ENCODE peak calls at places on chromosomes 3 and 15, in seven cellular contexts. One of them, this sample, is unnamed.
A peak's percentile ranks its signal among the peaks of the same experiment; 100 is the strongest.

GRCh38 chr3:177443469-177443868 is 246.2 kb upstream of the TBL1XR1 start:
- DNase-seq in epithelial cell of esophagus: peak; percentile 87
- DNase-seq in A673: peak; percentile 63
- DNase-seq in heart right ventricle: no peak
- DNase-seq in dorsolateral prefrontal cortex: no peak
- DNase-seq in AG10803: peak; percentile 50
- DNase-seq in AG04450: no peak
- DNase-seq in this sample: peak; percentile 66

GRCh38 chr3:97972976-97973375 is 745 bp upstream of the RIOX2 start:
- DNase-seq in epithelial cell of esophagus: no peak
- DNase-seq in A673: no peak
- DNase-seq in heart right ventricle: no peak
- DNase-seq in dorsolateral prefrontal cortex: no peak
- DNase-seq in AG10803: no peak
- DNase-seq in AG04450: no peak
- DNase-seq in this sample: no peak

GRCh38 chr3:9012521-9012920 is 49.2 kb upstream of the RAD18 start:
- DNase-seq in epithelial cell of esophagus: peak; percentile 36
- DNase-seq in A673: no peak
- DNase-seq in heart right ventricle: no peak
- DNase-seq in dorsolateral prefrontal cortex: no peak
- DNase-seq in AG10803: no peak
- DNase-seq in AG04450: no peak
- DNase-seq in this sample: no peak

GRCh38 chr15:83784975-83785374 is 131.1 kb downstream of the ADAMTSL3 start:
- DNase-seq in epithelial cell of esophagus: peak; percentile 74
- DNase-seq in A673: no peak
- DNase-seq in heart right ventricle: no peak
- DNase-seq in dorsolateral prefrontal cortex: no peak
- DNase-seq in AG10803: no peak
- DNase-seq in AG04450: no peak
- DNase-seq in this sample: peak; percentile 63

GRCh38 chr3:179100652-179101051 is 29.0 kb upstream of the ZMAT3 start:
- DNase-seq in epithelial cell of esophagus: peak; percentile 60
- DNase-seq in A673: no peak
- DNase-seq in heart right ventricle: no peak
- DNase-seq in dorsolateral prefrontal cortex: no peak
- DNase-seq in AG10803: peak; percentile 19
- DNase-seq in AG04450: no peak
- DNase-seq in this sample: peak; percentile 65

GRCh38 chr15:49229922-49230321 is 59.9 kb downstream of the GALK2 start:
- DNase-seq in epithelial cell of esophagus: no peak
- DNase-seq in A673: peak; percentile 79
- DNase-seq in heart right ventricle: no peak
- DNase-seq in dorsolateral prefrontal cortex: no peak
- DNase-seq in AG10803: no peak
- DNase-seq in AG04450: no peak
- DNase-seq in this sample: no peak

GRCh38 chr3:56919137-56919796 is 117.5 kb upstream of the ARHGEF3 start:
- DNase-seq in epithelial cell of esophagus: no peak
- DNase-seq in A673: no peak
- DNase-seq in heart right ventricle: no peak
- DNase-seq in dorsolateral prefrontal cortex: no peak
- DNase-seq in AG10803: no peak
- DNase-seq in AG04450: no peak
- DNase-seq in this sample: no peak

GRCh38 chr3:168117853-168118313 is 22.2 kb upstream of the GOLIM4 start:
- DNase-seq in epithelial cell of esophagus: peak; percentile 89
- DNase-seq in A673: peak; percentile 16
- DNase-seq in heart right ventricle: no peak
- DNase-seq in dorsolateral prefrontal cortex: no peak
- DNase-seq in AG10803: peak; percentile 45
- DNase-seq in AG04450: no peak
- DNase-seq in this sample: peak; percentile 80

GRCh38 chr3:98893740-98894139 is 7.8 kb downstream of the DCBLD2 start:
- DNase-seq in epithelial cell of esophagus: no peak
- DNase-seq in A673: peak; percentile 63
- DNase-seq in heart right ventricle: no peak
- DNase-seq in dorsolateral prefrontal cortex: no peak
- DNase-seq in AG10803: no peak
- DNase-seq in AG04450: no peak
- DNase-seq in this sample: no peak

GRCh38 chr15:34650177-34650576 is 66.7 kb upstream of the GOLGA8B start:
- DNase-seq in epithelial cell of esophagus: peak; percentile 16
- DNase-seq in A673: no peak
- DNase-seq in heart right ventricle: no peak
- DNase-seq in dorsolateral prefrontal cortex: no peak
- DNase-seq in AG10803: peak; percentile 53
- DNase-seq in AG04450: peak; percentile 21
- DNase-seq in this sample: no peak

GRCh38 chr3:116517308-116517707 is 72.0 kb upstream of the LSAMP start:
- DNase-seq in epithelial cell of esophagus: peak; percentile 6
- DNase-seq in A673: peak; percentile 56
- DNase-seq in heart right ventricle: no peak
- DNase-seq in dorsolateral prefrontal cortex: no peak
- DNase-seq in AG10803: peak; percentile 1
- DNase-seq in AG04450: no peak
- DNase-seq in this sample: no peak

GRCh38 chr3:177676947-177677587 is 479.8 kb upstream of the TBL1XR1 start:
- DNase-seq in epithelial cell of esophagus: no peak
- DNase-seq in A673: no peak
- DNase-seq in heart right ventricle: no peak
- DNase-seq in dorsolateral prefrontal cortex: no peak
- DNase-seq in AG10803: no peak
- DNase-seq in AG04450: no peak
- DNase-seq in this sample: no peak

GRCh38 chr3:187197255-187197654 is at the start of gene RTP1:
- DNase-seq in epithelial cell of esophagus: no peak
- DNase-seq in A673: no peak
- DNase-seq in heart right ventricle: no peak
- DNase-seq in dorsolateral prefrontal cortex: no peak
- DNase-seq in AG10803: no peak
- DNase-seq in AG04450: no peak
- DNase-seq in this sample: no peak

GRCh38 chr15:58081891-58082290 is 16.4 kb upstream of the ALDH1A2 start:
- DNase-seq in epithelial cell of esophagus: no peak
- DNase-seq in A673: no peak
- DNase-seq in heart right ventricle: no peak
- DNase-seq in dorsolateral prefrontal cortex: no peak
- DNase-seq in AG10803: no peak
- DNase-seq in AG04450: no peak
- DNase-seq in this sample: no peak

GRCh38 chr15:58077427-58077826 is 11.9 kb upstream of the ALDH1A2 start:
- DNase-seq in epithelial cell of esophagus: peak; percentile 59
- DNase-seq in A673: no peak
- DNase-seq in heart right ventricle: no peak
- DNase-seq in dorsolateral prefrontal cortex: no peak
- DNase-seq in AG10803: no peak
- DNase-seq in AG04450: no peak
- DNase-seq in this sample: peak; percentile 35

GRCh38 chr15:58080398-58080797 is 14.9 kb upstream of the ALDH1A2 start:
- DNase-seq in epithelial cell of esophagus: no peak
- DNase-seq in A673: no peak
- DNase-seq in heart right ventricle: no peak
- DNase-seq in dorsolateral prefrontal cortex: no peak
- DNase-seq in AG10803: no peak
- DNase-seq in AG04450: no peak
- DNase-seq in this sample: no peak

GRCh38 chr15:58081446-58081845 is 15.9 kb upstream of the ALDH1A2 start:
- DNase-seq in epithelial cell of esophagus: peak; percentile 31
- DNase-seq in A673: no peak
- DNase-seq in heart right ventricle: no peak
- DNase-seq in dorsolateral prefrontal cortex: no peak
- DNase-seq in AG10803: peak; percentile 23
- DNase-seq in AG04450: no peak
- DNase-seq in this sample: peak; percentile 51

GRCh38 chr15:58078591-58078990 is 13.1 kb upstream of the ALDH1A2 start:
- DNase-seq in epithelial cell of esophagus: no peak
- DNase-seq in A673: no peak
- DNase-seq in heart right ventricle: no peak
- DNase-seq in dorsolateral prefrontal cortex: no peak
- DNase-seq in AG10803: no peak
- DNase-seq in AG04450: no peak
- DNase-seq in this sample: no peak
- H3K4me3 ChIP-seq in epithelial cell of esophagus: no peak overlapping the region
- H3K4me3 ChIP-seq in A673: no peak overlapping the region
- H3K4me3 ChIP-seq in heart right ventricle: no peak overlapping the region
- H3K4me3 ChIP-seq in dorsolateral prefrontal cortex: no peak overlapping the region
- H3K4me3 ChIP-seq in AG10803: no peak overlapping the region
- H3K4me3 ChIP-seq in AG04450: no peak overlapping the region
- H3K4me3 ChIP-seq in this sample: no peak overlapping the region

DNA sequence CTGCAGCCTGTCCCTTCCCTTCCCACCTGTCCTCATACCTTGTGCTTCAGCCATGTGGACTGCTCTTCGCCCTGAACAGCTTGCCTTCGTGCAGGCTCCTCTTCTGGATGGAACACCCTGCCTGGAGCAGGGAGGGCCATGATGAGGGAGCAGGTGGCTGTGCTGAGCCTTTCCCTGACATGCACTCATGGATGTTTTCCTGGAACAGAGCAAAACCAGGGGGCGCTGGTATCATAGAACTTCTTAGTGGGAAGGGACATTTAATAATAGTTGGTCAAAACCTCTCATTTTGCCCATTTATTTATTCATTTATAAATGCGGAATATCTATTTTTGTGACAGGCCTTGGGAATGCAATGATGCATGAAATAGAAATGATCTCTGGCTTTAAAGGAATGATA is 149.3 kb downstream of the CACNA1D start:
- DNase-seq in epithelial cell of esophagus: no peak
- DNase-seq in A673: no peak
- DNase-seq in heart right ventricle: no peak
- DNase-seq in dorsolateral prefrontal cortex: no peak
- DNase-seq in AG10803: no peak
- DNase-seq in AG04450: no peak
- DNase-seq in this sample: no peak
- TF ChIP-seq CTCF in epithelial cell of esophagus: no peak
- TF ChIP-seq CTCF in A673: no peak
- TF ChIP-seq CTCF in heart right ventricle: no peak
- TF ChIP-seq CTCF in dorsolateral prefrontal cortex: no peak
- TF ChIP-seq CTCF in AG10803: no peak
- TF ChIP-seq CTCF in AG04450: no peak
- TF ChIP-seq CTCF in this sample: no peak

DNA sequence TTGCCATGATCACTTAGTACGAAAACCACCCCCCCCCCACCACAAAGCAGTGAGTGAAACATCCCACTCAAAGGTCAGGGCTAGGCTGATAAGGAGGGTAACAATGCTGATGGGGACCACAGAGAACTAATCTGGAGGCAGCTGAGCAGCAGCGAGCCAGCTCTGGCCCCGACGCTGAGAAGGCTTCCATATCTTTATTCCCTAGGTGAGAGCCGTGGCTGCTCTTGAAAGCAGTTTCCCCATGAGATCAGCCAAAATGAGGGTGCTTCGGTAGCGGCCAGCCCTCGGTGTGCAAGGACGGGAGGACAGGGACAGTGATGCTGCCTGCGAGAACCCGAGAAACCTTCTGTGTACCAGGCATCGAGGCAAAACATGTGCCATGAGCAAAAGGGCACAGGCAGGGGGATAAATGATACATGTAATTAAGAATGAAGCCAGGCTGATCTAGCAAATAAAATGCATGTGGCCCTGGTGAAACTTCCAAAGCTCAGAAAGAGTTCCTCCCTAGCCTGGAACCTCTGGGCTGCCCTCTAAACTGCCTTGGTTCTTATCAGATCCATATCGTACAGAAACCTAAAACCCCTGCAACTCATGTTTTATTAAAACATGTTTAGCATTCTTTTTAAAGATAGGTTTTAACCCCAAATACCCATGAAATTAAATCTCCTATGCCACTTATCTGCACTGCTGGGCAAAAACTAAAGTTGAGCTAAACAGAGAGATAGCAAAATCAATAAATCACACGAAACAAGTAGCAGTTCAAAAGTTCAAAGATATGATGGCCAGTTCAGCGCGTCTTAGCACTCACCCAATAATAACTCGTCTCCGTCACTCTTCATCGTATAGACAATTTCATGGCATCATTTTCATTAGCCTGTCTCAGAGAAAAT is 337.3 kb downstream of the FOXP1 start:
- DNase-seq in epithelial cell of esophagus: no peak
- DNase-seq in A673: no peak
- DNase-seq in heart right ventricle: no peak
- DNase-seq in dorsolateral prefrontal cortex: no peak
- DNase-seq in AG10803: no peak
- DNase-seq in AG04450: no peak
- DNase-seq in this sample: no peak
- H3K4me3 ChIP-seq in epithelial cell of esophagus: no peak overlapping the region
- H3K4me3 ChIP-seq in A673: no peak overlapping the region
- H3K4me3 ChIP-seq in heart right ventricle: no peak overlapping the region
- H3K4me3 ChIP-seq in dorsolateral prefrontal cortex: no peak overlapping the region
- H3K4me3 ChIP-seq in AG10803: no peak overlapping the region
- H3K4me3 ChIP-seq in AG04450: peak overlapping the region; percentile 32
- H3K4me3 ChIP-seq in this sample: peak overlapping the region; percentile 16

DNA sequence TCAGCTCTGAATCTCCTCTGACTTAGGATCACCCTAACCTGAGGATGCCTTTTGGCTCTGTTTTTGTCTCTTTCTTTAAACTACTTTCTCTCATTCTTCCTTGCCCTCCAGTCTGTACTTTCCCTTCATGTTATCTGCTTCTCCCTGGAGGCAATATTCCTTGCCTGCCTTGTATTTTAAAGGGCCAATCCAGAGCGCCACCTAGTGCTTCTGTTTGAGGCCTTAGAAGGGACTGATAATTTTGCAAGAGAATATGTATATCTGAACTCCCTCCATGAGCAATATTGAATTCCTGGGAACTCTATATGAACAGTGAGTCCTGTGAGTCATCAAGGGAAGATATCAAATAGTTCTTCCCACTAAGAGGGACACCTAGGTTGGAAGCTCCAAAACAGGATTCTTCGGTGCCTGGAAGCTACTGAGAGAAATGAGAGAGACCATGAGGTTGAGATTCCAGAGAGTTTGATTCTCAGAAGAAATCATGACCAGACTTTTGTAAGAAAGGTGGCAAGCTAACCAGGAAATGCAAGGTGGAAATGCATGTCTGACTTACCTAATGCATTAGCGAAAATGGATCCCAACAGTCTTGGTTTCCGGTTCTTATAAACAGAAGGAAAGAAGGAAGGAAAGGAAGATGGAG is 203.8 kb upstream of the CD96 start:
- DNase-seq in epithelial cell of esophagus: peak; percentile 85
- DNase-seq in A673: peak; percentile 82
- DNase-seq in heart right ventricle: peak; percentile 36
- DNase-seq in dorsolateral prefrontal cortex: no peak
- DNase-seq in AG10803: peak; percentile 78
- DNase-seq in AG04450: peak; percentile 69
- DNase-seq in this sample: peak; percentile 91
- TF ChIP-seq CTCF in epithelial cell of esophagus: peak; percentile 88
- TF ChIP-seq CTCF in A673: peak; percentile 85
- TF ChIP-seq CTCF in heart right ventricle: peak; percentile 49
- TF ChIP-seq CTCF in dorsolateral prefrontal cortex: peak; percentile 54
- TF ChIP-seq CTCF in AG10803: peak; percentile 90
- TF ChIP-seq CTCF in AG04450: peak; percentile 92
- TF ChIP-seq CTCF in this sample: peak; percentile 83

GRCh38 chr3:146052046-146052790 is 108.8 kb downstream of the PLOD2 start:
- DNase-seq in epithelial cell of esophagus: no peak
- DNase-seq in A673: no peak
- DNase-seq in heart right ventricle: no peak
- DNase-seq in dorsolateral prefrontal cortex: no peak
- DNase-seq in AG10803: no peak
- DNase-seq in AG04450: no peak
- DNase-seq in this sample: no peak
- H3K4me3 ChIP-seq in epithelial cell of esophagus: no peak overlapping the region
- H3K4me3 ChIP-seq in A673: no peak overlapping the region
- H3K4me3 ChIP-seq in heart right ventricle: no peak overlapping the region
- H3K4me3 ChIP-seq in dorsolateral prefrontal cortex: no peak overlapping the region
- H3K4me3 ChIP-seq in AG10803: no peak overlapping the region
- H3K4me3 ChIP-seq in AG04450: no peak overlapping the region
- H3K4me3 ChIP-seq in this sample: no peak overlapping the region

This sample was measured in cardiac fibroblast.